ENCODE peak calls at places on chromosome 14, in eight cellular contexts. One of them, this sample, is unnamed.

GRCh38 chr14:95515523-95516517 is 630 bp downstream of the SYNE3 start:
- DNase-seq in pancreas: peak; percentile 79
- DNase-seq in breast epithelium: no peak
- DNase-seq in stomach: peak; percentile 78
- DNase-seq in upper lobe of right lung: peak; percentile 87
- DNase-seq in heart right ventricle: peak; percentile 80
- DNase-seq in dorsolateral prefrontal cortex: peak; percentile 54
- DNase-seq in brain microvascular endothelial cell: no peak
- DNase-seq in this sample: peak; percentile 90

GRCh38 chr14:95215094-95215493 is 57.8 kb upstream of the DICER1 start:
- DNase-seq in stomach: no peak
- DNase-seq in heart right ventricle: no peak
- DNase-seq in upper lobe of right lung: no peak
- DNase-seq in dorsolateral prefrontal cortex: no peak
- DNase-seq in brain microvascular endothelial cell: no peak
- DNase-seq in breast epithelium: no peak
- DNase-seq in pancreas: no peak
- DNase-seq in this sample: no peak

GRCh38 chr14:49975799-49976198 is 82.9 kb downstream of the ARF6 start:
- DNase-seq in pancreas: no peak
- DNase-seq in brain microvascular endothelial cell: no peak
- DNase-seq in upper lobe of right lung: no peak
- DNase-seq in heart right ventricle: no peak
- DNase-seq in dorsolateral prefrontal cortex: no peak
- DNase-seq in breast epithelium: no peak
- DNase-seq in stomach: no peak
- DNase-seq in this sample: no peak

GRCh38 chr14:68791078-68791983 is 1.5 kb downstream of the ZFP36L1 start:
- DNase-seq in brain microvascular endothelial cell: no peak
- DNase-seq in upper lobe of right lung: no peak
- DNase-seq in heart right ventricle: no peak
- DNase-seq in pancreas: no peak
- DNase-seq in dorsolateral prefrontal cortex: no peak
- DNase-seq in stomach: peak; percentile 27
- DNase-seq in breast epithelium: no peak
- DNase-seq in this sample: no peak

GRCh38 chr14:77376380-77376770 is 519 bp downstream of the TMED8 start:
- DNase-seq in breast epithelium: no peak
- DNase-seq in brain microvascular endothelial cell: peak; percentile 7
- DNase-seq in heart right ventricle: no peak
- DNase-seq in pancreas: peak; percentile 77
- DNase-seq in stomach: peak; percentile 25
- DNase-seq in dorsolateral prefrontal cortex: peak; percentile 24
- DNase-seq in upper lobe of right lung: peak; percentile 70
- DNase-seq in this sample: peak; percentile 77

GRCh38 chr14:94805726-94806288 is 35.9 kb upstream of the GSC start:
- DNase-seq in pancreas: no peak
- DNase-seq in stomach: no peak
- DNase-seq in brain microvascular endothelial cell: no peak
- DNase-seq in breast epithelium: no peak
- DNase-seq in upper lobe of right lung: no peak
- DNase-seq in heart right ventricle: no peak
- DNase-seq in dorsolateral prefrontal cortex: no peak
- DNase-seq in this sample: no peak

GRCh38 chr14:49999216-49999761 is 106.4 kb downstream of the ARF6 start:
- DNase-seq in pancreas: peak; percentile 50
- DNase-seq in upper lobe of right lung: peak; percentile 83
- DNase-seq in brain microvascular endothelial cell: peak; percentile 88
- DNase-seq in breast epithelium: peak; percentile 74
- DNase-seq in dorsolateral prefrontal cortex: peak; percentile 36
- DNase-seq in stomach: peak; percentile 86
- DNase-seq in heart right ventricle: peak; percentile 70
- DNase-seq in this sample: peak; percentile 95

GRCh38 chr14:63448841-63449240 is 94.3 kb downstream of the PPP2R5E start:
- DNase-seq in pancreas: no peak
- DNase-seq in breast epithelium: no peak
- DNase-seq in upper lobe of right lung: no peak
- DNase-seq in stomach: no peak
- DNase-seq in brain microvascular endothelial cell: no peak
- DNase-seq in heart right ventricle: no peak
- DNase-seq in dorsolateral prefrontal cortex: no peak
- DNase-seq in this sample: no peak

GRCh38 chr14:101973356-101973755 is 9.0 kb downstream of the DYNC1H1 start:
- DNase-seq in dorsolateral prefrontal cortex: no peak
- DNase-seq in pancreas: no peak
- DNase-seq in upper lobe of right lung: no peak
- DNase-seq in heart right ventricle: no peak
- DNase-seq in breast epithelium: no peak
- DNase-seq in brain microvascular endothelial cell: no peak
- DNase-seq in stomach: no peak
- DNase-seq in this sample: no peak

GRCh38 chr14:82915381-82915780 is 1381.7 kb upstream of the SEL1L start:
- DNase-seq in pancreas: no peak
- DNase-seq in breast epithelium: no peak
- DNase-seq in upper lobe of right lung: no peak
- DNase-seq in stomach: no peak
- DNase-seq in dorsolateral prefrontal cortex: no peak
- DNase-seq in heart right ventricle: no peak
- DNase-seq in brain microvascular endothelial cell: no peak
- DNase-seq in this sample: no peak

GRCh38 chr14:59176764-59177163 is 11.7 kb upstream of the DAAM1 start:
- DNase-seq in breast epithelium: no peak
- DNase-seq in upper lobe of right lung: no peak
- DNase-seq in brain microvascular endothelial cell: no peak
- DNase-seq in dorsolateral prefrontal cortex: no peak
- DNase-seq in heart right ventricle: no peak
- DNase-seq in pancreas: no peak
- DNase-seq in stomach: no peak
- DNase-seq in this sample: no peak

GRCh38 chr14:82094819-82095218 is 561.2 kb upstream of the SEL1L start:
- DNase-seq in heart right ventricle: no peak
- DNase-seq in dorsolateral prefrontal cortex: no peak
- DNase-seq in breast epithelium: no peak
- DNase-seq in upper lobe of right lung: no peak
- DNase-seq in stomach: no peak
- DNase-seq in brain microvascular endothelial cell: no peak
- DNase-seq in pancreas: no peak
- DNase-seq in this sample: no peak

GRCh38 chr14:24254630-24255392 is 8.2 kb downstream of the TGM1 start:
- DNase-seq in heart right ventricle: no peak
- DNase-seq in pancreas: peak; percentile 50
- DNase-seq in breast epithelium: no peak
- DNase-seq in stomach: no peak
- DNase-seq in dorsolateral prefrontal cortex: no peak
- DNase-seq in brain microvascular endothelial cell: no peak
- DNase-seq in upper lobe of right lung: no peak
- DNase-seq in this sample: peak; percentile 60

GRCh38 chr14:52018970-52019369 is 29.6 kb downstream of the RTRAF start:
- DNase-seq in breast epithelium: no peak
- DNase-seq in pancreas: no peak
- DNase-seq in upper lobe of right lung: no peak
- DNase-seq in dorsolateral prefrontal cortex: no peak
- DNase-seq in heart right ventricle: no peak
- DNase-seq in brain microvascular endothelial cell: no peak
- DNase-seq in stomach: no peak
- DNase-seq in this sample: no peak

GRCh38 chr14:60537663-60538062 is 28.7 kb downstream of the SIX6 start:
- DNase-seq in pancreas: no peak
- DNase-seq in breast epithelium: no peak
- DNase-seq in stomach: no peak
- DNase-seq in dorsolateral prefrontal cortex: no peak
- DNase-seq in upper lobe of right lung: no peak
- DNase-seq in brain microvascular endothelial cell: no peak
- DNase-seq in heart right ventricle: no peak
- DNase-seq in this sample: no peak

GRCh38 chr14:71638523-71639196 is 293.6 kb upstream of the RGS6 start:
- DNase-seq in heart right ventricle: no peak
- DNase-seq in stomach: no peak
- DNase-seq in upper lobe of right lung: no peak
- DNase-seq in dorsolateral prefrontal cortex: no peak
- DNase-seq in breast epithelium: no peak
- DNase-seq in pancreas: no peak
- DNase-seq in brain microvascular endothelial cell: no peak
- DNase-seq in this sample: no peak

GRCh38 chr14:32940066-32940651 is 1.5 kb downstream of the NPAS3 start:
- DNase-seq in stomach: no peak
- DNase-seq in upper lobe of right lung: no peak
- DNase-seq in brain microvascular endothelial cell: no peak
- DNase-seq in pancreas: no peak
- DNase-seq in heart right ventricle: no peak
- DNase-seq in dorsolateral prefrontal cortex: no peak
- DNase-seq in breast epithelium: no peak
- DNase-seq in this sample: no peak

GRCh38 chr14:103552011-103552797 is 10.3 kb downstream of the BAG5 start:
- DNase-seq in stomach: no peak
- DNase-seq in pancreas: peak; percentile 51
- DNase-seq in heart right ventricle: peak; percentile 49
- DNase-seq in breast epithelium: no peak
- DNase-seq in dorsolateral prefrontal cortex: no peak
- DNase-seq in upper lobe of right lung: peak; percentile 73
- DNase-seq in brain microvascular endothelial cell: no peak
- DNase-seq in this sample: peak; percentile 85
- H3K27ac ChIP-seq in stomach: peak overlapping the region; percentile 84
- H3K27ac ChIP-seq in pancreas: no peak overlapping the region
- H3K27ac ChIP-seq in heart right ventricle: peak overlapping the region; percentile 88
- H3K27ac ChIP-seq in breast epithelium: peak overlapping the region; percentile 98
- H3K27ac ChIP-seq in dorsolateral prefrontal cortex: peak overlapping the region; percentile 95
- H3K27ac ChIP-seq in upper lobe of right lung: peak overlapping the region; percentile 78
- H3K27ac ChIP-seq in brain microvascular endothelial cell: no peak overlapping the region
- H3K27ac ChIP-seq in this sample: no peak overlapping the region

DNA sequence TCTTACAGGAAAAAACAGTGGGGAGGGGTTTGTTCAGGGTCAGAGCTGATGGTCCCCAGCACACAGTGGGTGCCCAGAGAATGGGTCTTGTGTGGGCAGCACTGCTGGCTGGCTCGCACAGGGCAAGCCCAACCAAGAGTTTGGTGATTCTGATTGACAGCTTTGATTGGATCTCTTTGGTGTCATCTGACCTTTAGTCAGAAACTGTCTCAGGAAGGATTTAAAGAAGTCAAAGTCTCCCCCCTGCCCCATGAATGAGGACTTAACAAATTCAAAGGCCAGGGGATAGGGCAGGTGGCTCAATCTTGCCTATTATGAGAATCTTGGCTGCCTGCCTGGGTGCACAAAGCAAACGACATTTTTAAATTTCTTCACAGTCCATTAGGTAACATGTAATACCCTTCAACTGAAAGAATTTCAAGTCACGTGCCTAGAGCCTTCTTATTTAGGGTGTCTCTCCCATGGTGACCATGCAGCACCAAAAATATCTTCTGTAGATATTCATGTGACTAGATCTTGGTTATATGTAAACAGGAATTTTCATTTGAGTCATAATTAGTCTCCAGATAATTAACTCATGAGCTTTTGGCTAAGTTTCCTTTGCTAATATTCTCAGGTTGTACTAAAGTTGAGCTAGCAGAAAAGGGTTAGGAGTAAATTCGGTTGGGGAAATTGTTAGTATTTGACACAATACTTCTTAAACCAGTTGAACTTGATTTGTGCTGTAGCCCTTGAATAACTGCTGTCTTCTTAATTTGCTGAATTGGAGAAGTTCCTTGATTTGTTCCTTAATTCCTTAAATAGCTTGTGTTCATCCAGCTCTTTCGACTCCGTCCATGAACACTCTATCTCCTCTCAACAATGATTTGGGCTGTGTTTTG is 54.5 kb upstream of the HECTD1 start:
- DNase-seq in breast epithelium: no peak
- DNase-seq in upper lobe of right lung: no peak
- DNase-seq in stomach: peak; percentile 75
- DNase-seq in dorsolateral prefrontal cortex: no peak
- DNase-seq in pancreas: no peak
- DNase-seq in heart right ventricle: no peak
- DNase-seq in brain microvascular endothelial cell: no peak
- DNase-seq in this sample: no peak
- H3K4me3 ChIP-seq in breast epithelium: no peak overlapping the region
- H3K4me3 ChIP-seq in upper lobe of right lung: no peak overlapping the region
- H3K4me3 ChIP-seq in stomach: no peak overlapping the region
- H3K4me3 ChIP-seq in dorsolateral prefrontal cortex: no peak overlapping the region
- H3K4me3 ChIP-seq in pancreas: no peak overlapping the region
- H3K4me3 ChIP-seq in heart right ventricle: no peak overlapping the region
- H3K4me3 ChIP-seq in brain microvascular endothelial cell: no peak overlapping the region
- H3K4me3 ChIP-seq in this sample: no peak overlapping the region

GRCh38 chr14:56247495-56248087 is 129.4 kb downstream of the PELI2 start:
- DNase-seq in upper lobe of right lung: no peak
- DNase-seq in stomach: no peak
- DNase-seq in brain microvascular endothelial cell: no peak
- DNase-seq in pancreas: no peak
- DNase-seq in breast epithelium: no peak
- DNase-seq in dorsolateral prefrontal cortex: no peak
- DNase-seq in heart right ventricle: no peak
- DNase-seq in this sample: no peak
- TF ChIP-seq CTCF in upper lobe of right lung: peak; percentile 13
- TF ChIP-seq CTCF in stomach: no peak
- TF ChIP-seq CTCF in brain microvascular endothelial cell: peak; percentile 36
- TF ChIP-seq CTCF in pancreas: peak; percentile 10
- TF ChIP-seq CTCF in breast epithelium: no peak
- TF ChIP-seq CTCF in dorsolateral prefrontal cortex: no peak
- TF ChIP-seq CTCF in heart right ventricle: peak; percentile 14
- TF ChIP-seq CTCF in this sample: peak; percentile 14

GRCh38 chr14:99862111-99862510 is 68.9 kb downstream of the EML1 start:
- DNase-seq in dorsolateral prefrontal cortex: no peak
- DNase-seq in breast epithelium: no peak
- DNase-seq in brain microvascular endothelial cell: peak; percentile 59
- DNase-seq in upper lobe of right lung: no peak
- DNase-seq in heart right ventricle: no peak
- DNase-seq in pancreas: no peak
- DNase-seq in stomach: no peak
- DNase-seq in this sample: no peak

GRCh38 chr14:99860219-99860618 is 67.0 kb downstream of the EML1 start:
- DNase-seq in dorsolateral prefrontal cortex: no peak
- DNase-seq in stomach: no peak
- DNase-seq in upper lobe of right lung: no peak
- DNase-seq in brain microvascular endothelial cell: no peak
- DNase-seq in heart right ventricle: no peak
- DNase-seq in breast epithelium: no peak
- DNase-seq in pancreas: no peak
- DNase-seq in this sample: no peak

GRCh38 chr14:99857551-99857950 is 64.3 kb downstream of the EML1 start:
- DNase-seq in heart right ventricle: no peak
- DNase-seq in pancreas: no peak
- DNase-seq in dorsolateral prefrontal cortex: no peak
- DNase-seq in brain microvascular endothelial cell: no peak
- DNase-seq in breast epithelium: no peak
- DNase-seq in upper lobe of right lung: no peak
- DNase-seq in stomach: no peak
- DNase-seq in this sample: no peak

GRCh38 chr14:99865408-99865807 is 72.2 kb downstream of the EML1 start:
- DNase-seq in brain microvascular endothelial cell: no peak
- DNase-seq in stomach: no peak
- DNase-seq in dorsolateral prefrontal cortex: no peak
- DNase-seq in breast epithelium: no peak
- DNase-seq in pancreas: no peak
- DNase-seq in upper lobe of right lung: no peak
- DNase-seq in heart right ventricle: no peak
- DNase-seq in this sample: no peak

DNA sequence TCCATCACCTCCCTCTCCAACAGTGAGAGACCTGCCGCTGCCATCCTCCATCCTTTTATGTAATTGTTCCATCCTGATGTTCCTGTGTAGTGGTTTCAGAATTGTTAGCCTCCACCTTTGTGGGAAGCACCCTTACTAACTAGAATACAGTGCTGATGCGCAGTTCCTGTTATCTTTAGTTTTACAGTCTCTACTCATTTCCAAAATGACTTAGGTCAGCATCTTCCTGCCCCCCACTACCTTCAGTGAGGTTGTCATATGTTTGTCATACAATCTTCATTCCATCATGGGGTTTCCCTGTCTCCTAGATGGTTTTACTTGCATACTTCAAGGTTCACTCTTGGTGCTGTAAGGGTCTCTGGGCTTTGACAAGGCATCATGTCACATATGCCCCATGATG is 69.8 kb downstream of the EML1 start:
- DNase-seq in heart right ventricle: no peak
- DNase-seq in stomach: no peak
- DNase-seq in upper lobe of right lung: no peak
- DNase-seq in brain microvascular endothelial cell: no peak
- DNase-seq in breast epithelium: no peak
- DNase-seq in pancreas: no peak
- DNase-seq in dorsolateral prefrontal cortex: no peak
- DNase-seq in this sample: no peak
- H3K27ac ChIP-seq in heart right ventricle: no peak overlapping the region
- H3K27ac ChIP-seq in stomach: no peak overlapping the region
- H3K27ac ChIP-seq in upper lobe of right lung: no peak overlapping the region
- H3K27ac ChIP-seq in brain microvascular endothelial cell: no peak overlapping the region
- H3K27ac ChIP-seq in breast epithelium: no peak overlapping the region
- H3K27ac ChIP-seq in pancreas: no peak overlapping the region
- H3K27ac ChIP-seq in dorsolateral prefrontal cortex: no peak overlapping the region
- H3K27ac ChIP-seq in this sample: no peak overlapping the region

This sample was measured in kidney.